ENCODE peak calls at places on chromosomes 13 and 19, in five cellular contexts. One of them, this sample, is unnamed.

GRCh38 chr19:45470147-45471081 is 2.6 kb downstream of the FOSB start:
- DNase-seq in aorta: peak
- DNase-seq in mucosa of descending colon: peak
- DNase-seq in gastrocnemius medialis: no peak
- DNase-seq in ovary: peak
- DNase-seq in this sample: no peak

GRCh38 chr19:38039966-38040365 is 133.0 kb downstream of the SIPA1L3 start:
- DNase-seq in aorta: no peak
- DNase-seq in mucosa of descending colon: no peak
- DNase-seq in gastrocnemius medialis: no peak
- DNase-seq in ovary: no peak
- DNase-seq in this sample: no peak

GRCh38 chr19:14563989-14564650 is 7.7 kb downstream of the NDUFB7 start:
- DNase-seq in aorta: peak
- DNase-seq in mucosa of descending colon: peak
- DNase-seq in gastrocnemius medialis: peak
- DNase-seq in ovary: no peak
- DNase-seq in this sample: no peak

GRCh38 chr19:1424182-1424955 is 13.8 kb upstream of the RPS15 start:
- DNase-seq in aorta: no peak
- DNase-seq in mucosa of descending colon: peak
- DNase-seq in gastrocnemius medialis: no peak
- DNase-seq in ovary: no peak
- DNase-seq in this sample: no peak

GRCh38 chr13:100887729-100888151 is 213.1 kb upstream of the TMTC4 start:
- DNase-seq in aorta: no peak
- DNase-seq in mucosa of descending colon: no peak
- DNase-seq in gastrocnemius medialis: no peak
- DNase-seq in ovary: no peak
- DNase-seq in this sample: no peak

GRCh38 chr13:91986771-91987515 is 588.5 kb downstream of the GPC5 start:
- DNase-seq in aorta: no peak
- DNase-seq in mucosa of descending colon: no peak
- DNase-seq in gastrocnemius medialis: no peak
- DNase-seq in ovary: no peak
- DNase-seq in this sample: no peak

GRCh38 chr13:82358284-82358683 is 1524.0 kb downstream of the SLITRK1 start:
- DNase-seq in aorta: no peak
- DNase-seq in mucosa of descending colon: no peak
- DNase-seq in gastrocnemius medialis: no peak
- DNase-seq in ovary: no peak
- DNase-seq in this sample: no peak

GRCh38 chr19:45558399-45558878 is 26.2 kb downstream of the OPA3 start:
- DNase-seq in aorta: peak
- DNase-seq in mucosa of descending colon: peak
- DNase-seq in gastrocnemius medialis: no peak
- DNase-seq in ovary: no peak
- DNase-seq in this sample: peak

GRCh38 chr19:44451687-44452086 is 3.4 kb upstream of the ZNF229 start:
- DNase-seq in aorta: no peak
- DNase-seq in mucosa of descending colon: no peak
- DNase-seq in gastrocnemius medialis: no peak
- DNase-seq in ovary: no peak
- DNase-seq in this sample: no peak

GRCh38 chr13:48976677-48977625 is 1.2 kb downstream of the FNDC3A start:
- DNase-seq in aorta: no peak
- DNase-seq in mucosa of descending colon: no peak
- DNase-seq in gastrocnemius medialis: peak
- DNase-seq in ovary: no peak
- DNase-seq in this sample: no peak

GRCh38 chr19:35756373-35757230 is at the start of gene HSPB6:
- DNase-seq in aorta: peak
- DNase-seq in mucosa of descending colon: peak
- DNase-seq in gastrocnemius medialis: no peak
- DNase-seq in ovary: peak
- DNase-seq in this sample: peak

GRCh38 chr13:28138012-28138755 is at the start of gene PAN3:
- DNase-seq in aorta: peak
- DNase-seq in mucosa of descending colon: peak
- DNase-seq in gastrocnemius medialis: peak
- DNase-seq in ovary: peak
- DNase-seq in this sample: peak

GRCh38 chr13:108302279-108302678 is 32.8 kb downstream of the TNFSF13B start:
- DNase-seq in aorta: no peak
- DNase-seq in mucosa of descending colon: no peak
- DNase-seq in gastrocnemius medialis: no peak
- DNase-seq in ovary: no peak
- DNase-seq in this sample: no peak

GRCh38 chr19:681029-681626 is 4.9 kb downstream of the FSTL3 start:
- DNase-seq in aorta: peak
- DNase-seq in mucosa of descending colon: peak
- DNase-seq in gastrocnemius medialis: peak
- DNase-seq in ovary: no peak
- DNase-seq in this sample: peak

GRCh38 chr19:39345956-39346355 is 3.7 kb downstream of the SAMD4B start:
- DNase-seq in aorta: peak
- DNase-seq in mucosa of descending colon: no peak
- DNase-seq in gastrocnemius medialis: no peak
- DNase-seq in ovary: no peak
- DNase-seq in this sample: no peak

GRCh38 chr19:39347332-39348227 is 5.4 kb downstream of the SAMD4B start:
- DNase-seq in aorta: peak
- DNase-seq in mucosa of descending colon: no peak
- DNase-seq in gastrocnemius medialis: no peak
- DNase-seq in ovary: no peak
- DNase-seq in this sample: no peak

GRCh38 chr19:39351537-39352037 is 9.4 kb downstream of the SAMD4B start:
- DNase-seq in aorta: peak
- DNase-seq in mucosa of descending colon: no peak
- DNase-seq in gastrocnemius medialis: no peak
- DNase-seq in ovary: no peak
- DNase-seq in this sample: no peak

GRCh38 chr19:39350156-39350555 is 7.9 kb downstream of the SAMD4B start:
- DNase-seq in aorta: no peak
- DNase-seq in mucosa of descending colon: no peak
- DNase-seq in gastrocnemius medialis: no peak
- DNase-seq in ovary: no peak
- DNase-seq in this sample: no peak

GRCh38 chr19:39349326-39349725 is 7.1 kb downstream of the SAMD4B start:
- DNase-seq in aorta: no peak
- DNase-seq in mucosa of descending colon: no peak
- DNase-seq in gastrocnemius medialis: no peak
- DNase-seq in ovary: no peak
- DNase-seq in this sample: no peak
- H3K4me3 ChIP-seq in aorta: no peak
- H3K4me3 ChIP-seq in mucosa of descending colon: no peak
- H3K4me3 ChIP-seq in gastrocnemius medialis: no peak
- H3K4me3 ChIP-seq in ovary: no peak
- H3K4me3 ChIP-seq in this sample: no peak

DNA sequence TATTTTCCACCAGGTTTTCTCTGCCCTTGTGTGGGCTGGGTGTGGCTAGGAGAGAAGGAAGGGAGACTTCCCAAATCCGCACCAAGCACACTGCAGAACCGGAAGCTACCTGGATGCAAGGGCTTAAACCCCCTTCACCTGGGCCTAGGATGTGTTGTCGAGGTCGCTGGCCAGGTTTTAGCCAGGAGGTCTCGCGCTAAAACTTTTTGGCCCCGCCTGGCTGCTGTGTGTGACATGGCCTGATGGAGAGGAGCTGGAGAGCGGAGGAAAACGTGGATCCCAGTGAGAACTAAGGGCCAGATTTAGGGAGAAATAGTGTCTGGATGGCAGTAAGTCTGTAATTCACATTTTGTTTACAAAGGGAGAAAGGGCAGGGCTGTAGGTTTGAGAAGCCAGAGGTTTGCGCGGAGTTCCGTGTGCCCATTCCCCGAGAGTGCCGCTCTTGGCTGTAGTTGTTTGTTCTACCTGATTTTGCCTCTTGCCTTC is 3.1 kb upstream of the TSHZ3 start:
- DNase-seq in aorta: no peak
- DNase-seq in mucosa of descending colon: no peak
- DNase-seq in gastrocnemius medialis: no peak
- DNase-seq in ovary: no peak
- DNase-seq in this sample: no peak
- H3K4me3 ChIP-seq in aorta: no peak
- H3K4me3 ChIP-seq in mucosa of descending colon: no peak
- H3K4me3 ChIP-seq in gastrocnemius medialis: peak
- H3K4me3 ChIP-seq in ovary: peak
- H3K4me3 ChIP-seq in this sample: no peak

GRCh38 chr13:99495478-99496321 is 5.6 kb upstream of the TM9SF2 start:
- DNase-seq in aorta: no peak
- DNase-seq in mucosa of descending colon: no peak
- DNase-seq in gastrocnemius medialis: no peak
- DNase-seq in ovary: no peak
- DNase-seq in this sample: no peak
- H3K4me3 ChIP-seq in aorta: no peak
- H3K4me3 ChIP-seq in mucosa of descending colon: no peak
- H3K4me3 ChIP-seq in gastrocnemius medialis: peak
- H3K4me3 ChIP-seq in ovary: peak
- H3K4me3 ChIP-seq in this sample: peak

DNA sequence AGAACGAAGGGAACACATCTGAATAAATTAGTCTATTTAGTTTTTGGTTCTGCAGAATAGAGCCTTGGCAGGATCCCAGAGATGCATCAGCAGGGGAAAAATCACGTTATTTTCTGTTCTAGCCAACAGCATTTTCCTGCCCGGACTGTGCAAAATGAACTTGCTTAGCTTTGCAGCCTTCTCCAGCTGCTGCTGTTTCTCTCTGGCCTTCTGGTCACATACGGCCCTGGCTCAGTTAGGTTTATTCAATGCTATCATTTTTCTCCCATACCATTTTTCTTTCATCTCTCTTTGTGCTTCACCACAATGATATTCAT is 110.4 kb upstream of the KL start:
- DNase-seq in aorta: peak
- DNase-seq in mucosa of descending colon: no peak
- DNase-seq in gastrocnemius medialis: peak
- DNase-seq in ovary: peak
- DNase-seq in this sample: no peak
- H3K4me3 ChIP-seq in aorta: no peak
- H3K4me3 ChIP-seq in mucosa of descending colon: no peak
- H3K4me3 ChIP-seq in gastrocnemius medialis: no peak
- H3K4me3 ChIP-seq in ovary: no peak
- H3K4me3 ChIP-seq in this sample: no peak

GRCh38 chr13:25971077-25971476 is 80.7 kb downstream of the SHISA2 start:
- DNase-seq in aorta: no peak
- DNase-seq in mucosa of descending colon: no peak
- DNase-seq in gastrocnemius medialis: no peak
- DNase-seq in ovary: no peak
- DNase-seq in this sample: no peak
- H3K4me3 ChIP-seq in aorta: no peak
- H3K4me3 ChIP-seq in mucosa of descending colon: no peak
- H3K4me3 ChIP-seq in gastrocnemius medialis: no peak
- H3K4me3 ChIP-seq in ovary: no peak
- H3K4me3 ChIP-seq in this sample: no peak

DNA sequence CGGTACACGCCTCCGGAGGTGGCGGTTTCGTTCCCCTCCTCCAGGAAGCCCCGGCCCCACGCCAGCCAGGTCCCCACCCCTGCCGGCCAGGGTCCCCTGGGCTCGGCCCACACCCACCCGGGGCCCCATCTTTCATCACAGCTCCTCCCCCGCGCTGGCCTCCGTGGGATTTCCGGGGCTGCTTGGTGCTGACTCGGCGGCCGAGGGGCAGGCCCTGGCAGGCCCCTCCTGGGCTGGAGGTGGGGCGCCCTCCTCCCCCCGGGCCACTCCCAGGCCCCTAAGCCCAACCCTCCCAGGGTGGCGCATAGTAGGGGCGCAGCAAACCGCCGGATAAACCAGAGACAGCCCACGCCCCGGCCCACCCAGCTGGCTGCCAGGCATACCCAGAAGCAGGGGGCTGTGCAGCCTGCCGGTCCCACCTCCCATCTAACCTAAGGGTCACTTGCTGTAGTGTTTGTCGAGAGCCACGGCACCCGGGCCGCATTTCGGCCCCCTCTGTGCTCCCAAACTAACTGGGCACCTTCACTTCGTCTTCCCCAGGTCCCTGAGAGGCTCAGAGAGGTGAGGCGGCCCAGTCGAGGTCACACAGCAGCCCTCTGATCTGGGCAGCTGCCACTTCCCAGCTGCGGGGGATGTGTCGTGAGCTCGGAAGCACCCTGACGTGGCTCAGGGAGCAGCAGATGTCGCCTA is 6.6 kb downstream of the ZBTB7A start:
- DNase-seq in aorta: no peak
- DNase-seq in mucosa of descending colon: peak
- DNase-seq in gastrocnemius medialis: no peak
- DNase-seq in ovary: peak
- DNase-seq in this sample: peak
- H3K4me3 ChIP-seq in aorta: no peak
- H3K4me3 ChIP-seq in mucosa of descending colon: no peak
- H3K4me3 ChIP-seq in gastrocnemius medialis: peak
- H3K4me3 ChIP-seq in ovary: peak
- H3K4me3 ChIP-seq in this sample: peak

DNA sequence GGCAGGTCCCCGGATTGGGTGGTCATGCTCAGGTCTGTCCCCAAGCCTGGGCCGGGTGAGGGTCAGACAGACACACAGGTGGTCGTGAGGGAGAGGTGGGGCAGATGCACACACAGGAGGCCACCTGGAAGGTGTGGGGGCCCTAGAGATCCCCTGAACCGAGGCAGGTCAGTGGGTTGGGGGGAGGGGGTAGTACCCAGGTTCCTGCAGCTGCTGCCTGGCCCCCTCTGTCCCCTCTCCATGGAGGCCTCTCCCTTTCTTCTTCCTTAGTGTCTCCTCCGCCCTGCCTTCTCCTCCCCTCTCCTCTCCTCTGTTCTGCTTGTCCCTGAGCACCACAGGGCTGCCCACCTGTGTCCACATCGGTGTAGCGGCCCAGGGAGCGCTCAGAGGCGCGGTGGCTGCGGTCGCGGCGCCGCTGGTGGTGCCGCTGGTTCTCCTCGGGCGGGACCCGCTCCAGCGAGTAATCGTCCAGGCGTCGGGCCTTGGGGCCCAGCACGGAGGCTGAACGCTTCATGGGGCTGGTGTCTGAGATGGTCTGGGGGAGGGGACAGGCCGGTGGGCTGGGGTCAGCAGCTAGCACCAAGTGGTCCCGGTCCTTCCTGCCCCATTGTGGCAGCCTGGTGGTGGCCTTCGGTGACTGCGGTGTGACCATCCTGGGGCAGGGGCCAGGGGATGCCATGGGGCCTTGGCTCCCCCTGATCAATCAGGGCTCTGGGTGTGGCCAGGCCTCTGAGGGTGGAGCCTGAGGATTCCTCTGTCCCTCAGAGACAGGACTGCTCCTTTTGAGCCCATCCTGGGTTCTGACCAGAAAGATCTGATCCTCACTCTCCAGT is 59.0 kb downstream of the IER2 start:
- DNase-seq in aorta: no peak
- DNase-seq in mucosa of descending colon: peak
- DNase-seq in gastrocnemius medialis: no peak
- DNase-seq in ovary: no peak
- DNase-seq in this sample: no peak
- H3K4me3 ChIP-seq in aorta: no peak
- H3K4me3 ChIP-seq in mucosa of descending colon: no peak
- H3K4me3 ChIP-seq in gastrocnemius medialis: no peak
- H3K4me3 ChIP-seq in ovary: no peak
- H3K4me3 ChIP-seq in this sample: peak